ENCODE peak calls at places on chromosomes 12 and 14, in seven cellular contexts. O, K, L, P, Q, J and S are unnamed samples.

GRCh38 chr14:92499216-92499615 is 14.4 kb upstream of the RIN3 start:
- DNase-seq in O (no peak), K (no peak), L (no peak), P (peak), Q (peak), J (no peak), S (no peak)

GRCh38 chr12:124500232-124501079 is 67.0 kb downstream of the NCOR2 start:
- DNase-seq in O (peak), K (no peak), L (no peak), P (peak), Q (no peak), J (no peak), S (no peak)

GRCh38 chr14:101705733-101706508 is 55.6 kb upstream of the PPP2R5C start:
- DNase-seq in O (peak), K (no peak), L (peak), P (no peak), Q (no peak), J (no peak), S (no peak)

GRCh38 chr12:4134833-4135597 is 138.5 kb upstream of the CCND2 start:
- DNase-seq in O (no peak), K (no peak), L (no peak), P (no peak), Q (peak), J (no peak), S (no peak)

GRCh38 chr12:71639341-71639760 is 24.3 kb downstream of the ZFC3H1 start:
- DNase-seq in O (peak), K (no peak), L (no peak), P (no peak), Q (no peak), J (no peak), S (no peak)

GRCh38 chr14:75542585-75543091 is 20.4 kb downstream of the BATF start:
- DNase-seq in O (peak), K (no peak), L (peak), P (peak), Q (peak), J (peak), S (peak)

GRCh38 chr14:50520947-50521815 is 11.2 kb downstream of the MAP4K5 start:
- DNase-seq in O (peak), K (peak), L (no peak), P (no peak), Q (no peak), J (no peak), S (no peak)

GRCh38 chr14:98947911-98948595 is 323.9 kb downstream of the BCL11B start:
- DNase-seq in O (no peak), K (no peak), L (no peak), P (peak), Q (peak), J (no peak), S (no peak)

GRCh38 chr12:57129311-57130288 is 1.3 kb downstream of the LRP1 start:
- DNase-seq in O (no peak), K (no peak), L (no peak), P (peak), Q (peak), J (no peak), S (no peak)

GRCh38 chr12:108858399-108859074 is 1.2 kb upstream of the SSH1 start:
- DNase-seq in O (peak), K (no peak), L (no peak), P (no peak), Q (no peak), J (no peak), S (peak)

GRCh38 chr12:52029686-52030085 is 21.6 kb upstream of the NR4A1 start:
- DNase-seq in O (peak), K (no peak), L (no peak), P (no peak), Q (no peak), J (no peak), S (no peak)

GRCh38 chr14:20332386-20332945 is 613 bp downstream of the CCNB1IP1 start:
- DNase-seq in O (peak), K (no peak), L (no peak), P (no peak), Q (no peak), J (no peak), S (no peak)

GRCh38 chr14:99774526-99775307 is 18.5 kb upstream of the EML1 start:
- DNase-seq in O (peak), K (no peak), L (no peak), P (peak), Q (peak), J (peak), S (peak)

GRCh38 chr12:94779520-94779919 is 129.2 kb upstream of the TMCC3 start:
- DNase-seq in O (peak), K (no peak), L (no peak), P (no peak), Q (no peak), J (no peak), S (no peak)

GRCh38 chr14:33065634-33066033 is 127.0 kb downstream of the NPAS3 start:
- DNase-seq in O (no peak), K (no peak), L (no peak), P (no peak), Q (no peak), J (no peak), S (no peak)

GRCh38 chr14:95915326-95915725 is 38.7 kb downstream of the TUNAR start:
- DNase-seq in O (no peak), K (no peak), L (no peak), P (no peak), Q (no peak), J (no peak), S (no peak)

GRCh38 chr14:102878970-102879460 is 43.4 kb upstream of the AMN start:
- DNase-seq in O (no peak), K (no peak), L (no peak), P (no peak), Q (no peak), J (no peak), S (no peak)